ENCODE peak calls at places on chromosomes 12 and 14, in nine cellular contexts. D is mucosa of gallbladder, Y is H54, G is cardiac muscle cell, V is NCI-H1092 treated with DMSO at 0.1 percent for 48 hours, I is A549, E is colonic mucosa, B is NCI-H2081, O is Daoy. C is an unnamed sample.

GRCh38 chr12:97763113-97763512 is 300.5 kb downstream of the RMST start:
- DNase-seq in D (no peak), Y (no peak), G (no peak), V (no peak), I (no peak), E (no peak), B (peak), O (no peak), C (no peak)

GRCh38 chr14:75247286-75247922 is 31.2 kb upstream of the FOS start:
- DNase-seq in D (no peak), Y (no peak), G (no peak), V (no peak), I (no peak), E (no peak), B (no peak), O (no peak), C (no peak)

GRCh38 chr12:116697305-116698130 is 40.4 kb downstream of the SPRING1 start:
- DNase-seq in D (peak), Y (no peak), G (peak), V (no peak), I (peak), E (peak), B (peak), O (peak), C (no peak)

GRCh38 chr12:19432309-19433170 is 6.8 kb upstream of the AEBP2 start:
- DNase-seq in D (no peak), Y (no peak), G (no peak), V (no peak), I (no peak), E (no peak), B (no peak), O (no peak), C (no peak)

GRCh38 chr12:67415473-67415872 is 146.3 kb downstream of the CAND1 start:
- DNase-seq in D (no peak), Y (no peak), G (peak), V (peak), I (no peak), E (no peak), B (peak), O (peak), C (peak)

GRCh38 chr12:2739832-2740641 is 54.7 kb upstream of the FKBP4 start:
- DNase-seq in D (no peak), Y (no peak), G (peak), V (peak), I (no peak), E (peak), B (peak), O (peak), C (peak)

GRCh38 chr12:19200261-19200660 is 70.7 kb downstream of the PLEKHA5 start:
- DNase-seq in D (no peak), Y (no peak), G (no peak), V (no peak), I (no peak), E (no peak), B (no peak), O (no peak), C (no peak)

GRCh38 chr12:92123780-92124707 is 21.6 kb downstream of the BTG1 start:
- DNase-seq in D (no peak), Y (no peak), G (no peak), V (no peak), I (no peak), E (no peak), B (no peak), O (no peak), C (no peak)